ENCODE peak calls at places on chromosomes 11 and 22, in eight cellular contexts. O is hepatocyte, B is astrocyte, Y is SK-N-SH, F is fibroblast of lung, U is GM23248, V is neural progenitor cell, R is neuronal stem cell. K is an unnamed sample.
A peak's percentile ranks its signal among the peaks of the same experiment; 100 is the strongest.

GRCh38 chr11:118705111-118705741 is 25.8 kb upstream of the TREH start:
- DNase-seq in O (no peak), B (no peak), U (no peak), Y (no peak), V (peak; percentile 51), R (no peak), F (no peak), K (no peak)

GRCh38 chr11:60831501-60832079 is 10.3 kb upstream of the CCDC86 start:
- DNase-seq in V (no peak), U (peak; percentile 56), B (peak; percentile 30), F (peak; percentile 32), Y (peak; percentile 51), R (no peak), O (no peak), K (peak; percentile 68)

GRCh38 chr11:74749127-74749964 is 697 bp downstream of the RNF169 start:
- DNase-seq in O (peak; percentile 73), V (peak; percentile 74), F (peak; percentile 36), B (peak; percentile 27), U (peak; percentile 72), Y (peak; percentile 86), R (no peak), K (peak; percentile 51)

GRCh38 chr22:45318168-45318557 is 8.4 kb downstream of the FAM118A start:
- DNase-seq in O (peak; percentile 84), B (peak; percentile 91), Y (peak; percentile 75), R (no peak), U (peak; percentile 94), V (peak; percentile 75), F (peak; percentile 93), K (no peak)

GRCh38 chr11:121721961-121722360 is 269.2 kb upstream of the SORL1-AS1 start:
- DNase-seq in B (no peak), Y (peak; percentile 6), R (no peak), O (no peak), F (no peak), U (no peak), V (no peak), K (no peak)

GRCh38 chr11:1128333-1129142 is 29.2 kb upstream of the MUC5AC start:
- DNase-seq in R (no peak), U (no peak), B (no peak), V (no peak), F (no peak), Y (peak; percentile 23), O (no peak), K (no peak)

GRCh38 chr22:30511903-30512302 is 6.4 kb upstream of the SEC14L4 start:
- DNase-seq in V (no peak), B (no peak), F (no peak), Y (no peak), R (no peak), O (no peak), U (no peak), K (no peak)

GRCh38 chr11:69304686-69305085 is 10.7 kb downstream of the MYEOV start:
- DNase-seq in U (no peak), V (no peak), R (no peak), Y (no peak), F (no peak), O (no peak), B (no peak), K (no peak)

GRCh38 chr11:130816516-130816915 is 99.8 kb downstream of the SNX19 start:
- DNase-seq in V (no peak), R (no peak), Y (no peak), O (peak; percentile 55), B (no peak), F (no peak), U (peak; percentile 21), K (no peak)

GRCh38 chr11:69131644-69132300 is 24.0 kb upstream of the SMIM38 start:
- DNase-seq in R (peak; percentile 76), Y (peak; percentile 70), F (peak; percentile 73), U (peak; percentile 79), B (peak; percentile 52), V (peak; percentile 91), O (peak; percentile 91), K (peak; percentile 88)

GRCh38 chr11:64499261-64500004 is 91.6 kb upstream of the SLC22A12 start:
- DNase-seq in Y (no peak), F (no peak), O (no peak), U (no peak), R (no peak), V (no peak), B (no peak), K (no peak)

GRCh38 chr11:76159983-76160661 is 46.2 kb downstream of the WNT11 start:
- DNase-seq in V (no peak), Y (peak; percentile 39), U (no peak), B (no peak), F (no peak), R (no peak), O (no peak), K (no peak)

GRCh38 chr22:49325531-49326395 is 501.9 kb downstream of the BRD1 start:
- DNase-seq in O (no peak), B (no peak), Y (no peak), F (no peak), U (no peak), V (no peak), R (no peak), K (no peak)

GRCh38 chr11:110077866-110078325 is 15.3 kb upstream of the ZC3H12C start:
- DNase-seq in V (no peak), R (no peak), B (peak; percentile 70), F (peak; percentile 56), Y (no peak), O (peak; percentile 24), U (peak; percentile 93), K (peak; percentile 52)

GRCh38 chr11:62552931-62553838 is 6.6 kb upstream of the AHNAK start:
- DNase-seq in F (peak; percentile 96), Y (no peak), U (peak; percentile 98), V (peak; percentile 82), B (peak; percentile 96), R (no peak), O (peak; percentile 93), K (peak; percentile 93)

GRCh38 chr22:31605851-31606585 is 56.0 kb downstream of the PISD start:
- DNase-seq in Y (no peak), F (no peak), O (peak; percentile 56), V (no peak), U (no peak), B (no peak), R (no peak), K (no peak)

GRCh38 chr22:20438066-20438677 is 547 bp upstream of the SCARF2 start:
- DNase-seq in F (peak; percentile 46), B (peak; percentile 43), V (peak; percentile 57), O (peak; percentile 58), U (peak; percentile 58), R (no peak), Y (no peak), K (no peak)

GRCh38 chr11:134652586-134653255 is 240.7 kb upstream of the B3GAT1 start:
- DNase-seq in R (no peak), O (no peak), Y (no peak), V (no peak), F (no peak), U (no peak), B (no peak), K (no peak)

GRCh38 chr22:28053871-28054621 is 135.0 kb upstream of the PITPNB start:
- DNase-seq in R (no peak), B (no peak), V (no peak), O (no peak), U (peak; percentile 29), F (peak; percentile 58), Y (no peak), K (no peak)

GRCh38 chr22:50232481-50233151 is 12.2 kb downstream of the TUBGCP6 start:
- DNase-seq in O (no peak), U (no peak), B (no peak), R (no peak), Y (no peak), F (no peak), V (no peak), K (no peak)

GRCh38 chr11:33463059-33463458 is 205.9 kb downstream of the HIPK3 start:
- DNase-seq in Y (no peak), V (no peak), R (no peak), U (peak; percentile 70), F (peak; percentile 19), O (no peak), B (peak; percentile 33), K (no peak)

GRCh38 chr22:16866167-16866566 is 41.0 kb upstream of the XKR3 start:
- DNase-seq in F (no peak), U (peak; percentile 43), R (no peak), O (no peak), B (no peak), Y (no peak), V (no peak), K (no peak)

GRCh38 chr11:86784247-86784681 is 16.1 kb upstream of the PRSS23 start:
- DNase-seq in U (peak; percentile 65), V (no peak), B (no peak), R (no peak), O (no peak), Y (no peak), F (peak; percentile 80), K (no peak)

GRCh38 chr22:43882122-43882767 is 9.6 kb downstream of the PNPLA5 start:
- DNase-seq in B (no peak), Y (no peak), F (no peak), R (no peak), V (no peak), O (no peak), U (no peak), K (no peak)

GRCh38 chr22:37489994-37490393 is 3.8 kb upstream of the MFNG start:
- DNase-seq in U (no peak), R (no peak), O (no peak), B (no peak), V (no peak), Y (no peak), F (no peak), K (no peak)
- H3K27me3 ChIP-seq in U (peaks cover 6% of the 10 kb centered on the region), R (no peaks in the 10 kb centered on the region), O (no peaks in the 10 kb centered on the region), B (no peaks in the 10 kb centered on the region), V (no peaks in the 10 kb centered on the region), Y (no peaks in the 10 kb centered on the region), F (no peaks in the 10 kb centered on the region), K (no peaks in the 10 kb centered on the region)

DNA sequence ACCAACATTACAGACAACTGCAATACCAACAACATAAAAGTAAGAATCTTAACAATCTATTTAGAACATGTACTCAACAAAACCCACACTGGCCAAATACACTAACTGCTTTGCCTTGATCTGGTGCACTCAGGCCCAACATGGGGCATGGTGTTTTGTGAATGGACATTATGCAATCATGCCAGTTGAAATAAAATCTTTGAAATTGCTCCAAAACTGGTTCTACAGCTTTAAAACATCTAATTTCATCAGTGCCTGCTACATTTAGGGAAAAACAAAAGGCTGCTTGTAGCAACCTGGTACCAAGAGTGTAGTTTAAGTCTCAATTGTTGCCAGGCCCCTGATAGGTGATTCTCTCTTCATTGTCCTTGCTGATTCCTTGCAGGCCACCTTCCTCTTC is 3.3 kb upstream of the CTR9 start:
- DNase-seq in O (no peak), U (no peak), Y (no peak), R (no peak), F (no peak), V (no peak), B (no peak), K (no peak)
- H2AFZ ChIP-seq in O (no peak overlapping the region), U (no peak overlapping the region), Y (no peak overlapping the region), R (no peak overlapping the region), F (no peak overlapping the region), V (no peak overlapping the region), B (no peak overlapping the region), K (no peak overlapping the region)

GRCh38 chr22:22374163-22374562 is 129.6 kb downstream of the VPREB1 start:
- DNase-seq in U (no peak), O (no peak), Y (no peak), R (no peak), V (no peak), F (no peak), B (no peak), K (no peak)
- H3K27me3 ChIP-seq in U (peaks cover 35% of the 10 kb centered on the region), O (peaks cover 11% of the 10 kb centered on the region), Y (no peaks in the 10 kb centered on the region), R (no peaks in the 10 kb centered on the region), V (peaks cover 100% of the 10 kb centered on the region), F (peaks cover 4% of the 10 kb centered on the region), B (peaks cover 16% of the 10 kb centered on the region), K (peaks cover 34% of the 10 kb centered on the region)

GRCh38 chr11:128153697-128154048 is 433.7 kb downstream of the ETS1 start:
- DNase-seq in F (no peak), O (no peak), R (no peak), U (no peak), Y (no peak), V (no peak), B (no peak), K (no peak)
- H2AFZ ChIP-seq in F (no peak overlapping the region), O (peak overlapping the region; percentile 14), R (peak overlapping the region; percentile 54), U (no peak overlapping the region), Y (no peak overlapping the region), V (no peak overlapping the region), B (no peak overlapping the region), K (no peak overlapping the region)

K was measured in PC-9.